ENCODE peak calls at places on chromosomes 2 and 18, in eight cellular contexts. M is SJSA1, N is NT2/D1, O is right lobe of liver, P is cardiac muscle cell, A is left lung, E is GM23248, C is OCI-LY7. I is an unnamed sample. For H3K4me1 and H3K9me3, the result is how much of the 10 kb centered on the place peaks cover.

GRCh38 chr2:147100406-147101035 is 744.3 kb upstream of the ACVR2A start:
- DNase-seq in C (no peak), M (no peak), P (no peak), N (no peak), E (peak), A (no peak), O (no peak), I (no peak)

GRCh38 chr2:200747668-200748618 is 63.8 kb upstream of the BZW1 start:
- DNase-seq in C (no peak), N (no peak), O (peak), M (peak), A (no peak), P (peak), E (no peak), I (no peak)

GRCh38 chr18:11020454-11020853 is 128.9 kb downstream of the PIEZO2 start:
- DNase-seq in C (no peak), O (no peak), P (no peak), N (no peak), E (no peak), M (no peak), A (no peak), I (no peak)

GRCh38 chr2:32375228-32375892 is 18.5 kb downstream of the BIRC6 start:
- DNase-seq in A (no peak), E (no peak), C (no peak), M (no peak), N (peak), O (no peak), P (no peak), I (no peak)

GRCh38 chr2:126736133-126736874 is 80.3 kb downstream of the GYPC start:
- DNase-seq in N (no peak), O (no peak), A (no peak), M (no peak), C (no peak), P (peak), E (no peak), I (no peak)

GRCh38 chr2:71793965-71794364 is 340.6 kb downstream of the DYSF start:
- DNase-seq in C (no peak), M (no peak), P (no peak), E (no peak), O (no peak), A (no peak), N (no peak), I (no peak)

GRCh38 chr2:26002617-26003310 is 20.5 kb upstream of the KIF3C start:
- DNase-seq in M (no peak), P (no peak), O (no peak), C (no peak), A (peak), N (no peak), E (no peak), I (no peak)

GRCh38 chr18:63831080-63831788 is 56.0 kb downstream of the SERPINB7 start:
- DNase-seq in A (no peak), P (peak), M (no peak), E (peak), N (no peak), C (no peak), O (no peak), I (no peak)

GRCh38 chr2:34096552-34097171 is 497.6 kb upstream of the FAM98A start:
- DNase-seq in C (peak), E (peak), A (no peak), P (peak), M (peak), O (peak), N (peak), I (peak)

GRCh38 chr2:191565647-191566198 is 112.2 kb upstream of the NABP1 start:
- DNase-seq in E (no peak), O (no peak), N (no peak), P (peak), A (no peak), M (no peak), C (no peak), I (no peak)

GRCh38 chr2:235347691-235348090 is 146.2 kb upstream of the AGAP1 start:
- DNase-seq in A (no peak), E (peak), P (peak), O (no peak), N (no peak), C (no peak), M (peak), I (no peak)

GRCh38 chr2:15874311-15874710 is 66.0 kb upstream of the MYCN start:
- DNase-seq in O (no peak), N (no peak), M (no peak), A (no peak), C (no peak), E (no peak), P (no peak), I (no peak)

GRCh38 chr2:177717831-177718618 is 325.5 kb downstream of the AGPS start:
- DNase-seq in M (no peak), O (no peak), A (no peak), C (peak), E (peak), N (no peak), P (no peak), I (no peak)

GRCh38 chr2:177675256-177676220 is 283.0 kb downstream of the AGPS start:
- DNase-seq in P (no peak), A (no peak), C (no peak), O (no peak), M (no peak), E (no peak), N (no peak), I (peak)

GRCh38 chr2:20349457-20350034 is 1.1 kb downstream of the PUM2 start:
- DNase-seq in N (no peak), E (peak), O (no peak), A (no peak), P (no peak), M (no peak), C (peak), I (no peak)

GRCh38 chr2:168564641-168565040 is 108.6 kb downstream of the CERS6 start:
- DNase-seq in A (no peak), E (no peak), N (no peak), P (no peak), O (no peak), M (no peak), C (no peak), I (no peak)

GRCh38 chr2:205749078-205749477 is 66.8 kb downstream of the NRP2 start:
- DNase-seq in N (no peak), P (no peak), C (no peak), M (no peak), O (no peak), E (no peak), A (no peak), I (no peak)

GRCh38 chr2:35365859-35366258 is 989.7 kb upstream of the CRIM1 start:
- DNase-seq in O (no peak), C (no peak), E (peak), N (no peak), A (no peak), P (no peak), M (no peak), I (no peak)

GRCh38 chr18:46497129-46497528 is 159.9 kb downstream of the LOXHD1 start:
- DNase-seq in N (peak), P (peak), E (peak), C (peak), M (no peak), A (no peak), O (no peak), I (peak)

GRCh38 chr18:39647627-39648502 is 2082.3 kb upstream of the CELF4 start:
- DNase-seq in P (peak), C (no peak), E (peak), O (no peak), A (no peak), N (no peak), M (no peak), I (peak)

GRCh38 chr2:96913398-96914202 is 43.7 kb upstream of the SEMA4C start:
- DNase-seq in E (no peak), C (no peak), A (no peak), M (no peak), O (no peak), N (no peak), P (no peak), I (no peak)

GRCh38 chr2:33033524-33034150 is 86.9 kb downstream of the LTBP1 start:
- DNase-seq in E (peak), M (no peak), A (no peak), P (peak), N (no peak), C (peak), O (no peak), I (no peak)

GRCh38 chr18:59685501-59685900 is 11.7 kb downstream of the CCBE1 start:
- DNase-seq in M (no peak), C (no peak), P (no peak), E (no peak), N (no peak), O (no peak), A (no peak), I (no peak)

GRCh38 chr2:83103602-83104001 is 1355.5 kb downstream of the SUCLG1 start:
- DNase-seq in N (no peak), P (peak), O (no peak), M (no peak), E (peak), C (no peak), A (no peak), I (no peak)

GRCh38 chr2:175575346-175576258 is 394.1 kb upstream of the ATP5MC3 start:
- DNase-seq in M (no peak), N (no peak), C (no peak), A (no peak), P (no peak), O (no peak), E (no peak), I (no peak)

GRCh38 chr2:234203135-234203984 is 152.9 kb downstream of the SPP2 start:
- DNase-seq in O (no peak), N (no peak), C (no peak), M (peak), P (peak), A (peak), E (peak), I (no peak)

GRCh38 chr18:24060644-24061043 is 46.1 kb downstream of the TTC39C start:
- DNase-seq in P (peak), E (peak), C (no peak), N (no peak), O (no peak), A (no peak), M (no peak), I (no peak)

GRCh38 chr18:42414756-42415454 is 459.9 kb downstream of the PIK3C3 start:
- DNase-seq in O (no peak), P (peak), N (no peak), E (peak), A (no peak), C (no peak), M (peak), I (no peak)

GRCh38 chr2:36253086-36253485 is 102.5 kb upstream of the CRIM1 start:
- DNase-seq in A (no peak), C (no peak), M (no peak), P (no peak), O (no peak), E (no peak), N (no peak), I (no peak)

GRCh38 chr18:23186781-23187180 is 51.5 kb downstream of the CABLES1 start:
- DNase-seq in A (no peak), O (no peak), N (no peak), C (no peak), M (no peak), P (no peak), E (no peak), I (no peak)

GRCh38 chr2:126244937-126245336 is 411.0 kb upstream of the GYPC start:
- DNase-seq in A (peak), E (peak), M (no peak), P (peak), N (peak), C (peak), O (peak), I (peak)

GRCh38 chr2:195343942-195344530 is 313.0 kb upstream of the SLC39A10 start:
- DNase-seq in O (no peak), P (no peak), E (peak), M (no peak), C (no peak), A (no peak), N (no peak), I (no peak)

GRCh38 chr2:137333386-137333972 is 568.1 kb downstream of the THSD7B start:
- DNase-seq in A (no peak), C (no peak), O (no peak), E (peak), M (no peak), P (no peak), N (no peak), I (no peak)

GRCh38 chr2:1538663-1539062 is 125.4 kb downstream of the TPO start:
- DNase-seq in M (peak), P (peak), N (peak), E (peak), O (no peak), A (peak), C (no peak), I (peak)

GRCh38 chr18:46158498-46158897 is 54.3 kb downstream of the HAUS1 start:
- DNase-seq in O (no peak), N (no peak), C (no peak), E (peak), P (peak), M (peak), A (no peak), I (no peak)

GRCh38 chr18:36365836-36366775 is 68.6 kb downstream of the FHOD3 start:
- DNase-seq in P (no peak), O (no peak), N (no peak), A (no peak), M (no peak), C (no peak), E (no peak), I (no peak)

GRCh38 chr18:34729264-34729663 is 19.2 kb downstream of the DTNA start:
- DNase-seq in P (peak), M (no peak), A (no peak), N (peak), E (peak), C (peak), O (no peak), I (peak)

GRCh38 chr2:128549646-128550260 is 231.1 kb upstream of the HS6ST1 start:
- DNase-seq in A (no peak), O (no peak), E (no peak), M (peak), P (no peak), N (no peak), C (no peak), I (no peak)
- H3K4me3 ChIP-seq in A (no peak), O (no peak), E (no peak), M (no peak), P (no peak), N (no peak), C (no peak), I (no peak)

GRCh38 chr2:46984034-46984433 is 68.4 kb upstream of the MCFD2 start:
- DNase-seq in A (no peak), N (no peak), C (peak), P (no peak), O (no peak), M (no peak), E (no peak), I (no peak)
- H3K4me1 ChIP-seq in A (under half), N (under half), C (half or more), P (under half), O (under half), M (under half), E (under half), I (under half)

GRCh38 chr2:81658227-81658626 is 1353.7 kb upstream of the LRRTM1 start:
- DNase-seq in E (peak), O (no peak), N (no peak), A (no peak), C (no peak), P (no peak), M (no peak), I (no peak)
- H3K9me3 ChIP-seq in E (under half), O (under half), N (under half), A (under half), C (under half), P (under half), M (under half), I (under half)

GRCh38 chr2:140256080-140256479 is 1475.9 kb upstream of the NXPH2 start:
- DNase-seq in O (no peak), P (peak), N (no peak), M (no peak), E (peak), C (no peak), A (no peak), I (no peak)
- H3K4me3 ChIP-seq in O (no peak), P (no peak), N (no peak), M (no peak), E (no peak), C (no peak), A (no peak), I (no peak)

GRCh38 chr2:181458881-181459280 is 1.7 kb downstream of the ITGA4 start:
- DNase-seq in O (no peak), P (no peak), E (no peak), M (no peak), N (no peak), A (no peak), C (no peak), I (no peak)

GRCh38 chr2:181461056-181461630 is 4.0 kb downstream of the ITGA4 start:
- DNase-seq in E (no peak), O (no peak), M (no peak), P (no peak), A (no peak), C (peak), N (no peak), I (no peak)

GRCh38 chr2:181463573-181463972 is 6.4 kb downstream of the ITGA4 start:
- DNase-seq in P (no peak), C (no peak), N (no peak), E (no peak), O (no peak), M (no peak), A (no peak), I (no peak)

GRCh38 chr2:181459646-181460045 is 2.5 kb downstream of the ITGA4 start:
- DNase-seq in M (no peak), N (no peak), C (no peak), E (peak), O (no peak), P (peak), A (no peak), I (no peak)

GRCh38 chr2:181462032-181462431 is 4.8 kb downstream of the ITGA4 start:
- DNase-seq in M (no peak), O (no peak), N (no peak), C (no peak), A (no peak), P (peak), E (no peak), I (no peak)
- H3K4me1 ChIP-seq in M (under half), O (under half), N (under half), C (under half), A (under half), P (under half), E (under half), I (under half)

GRCh38 chr2:118340103-118340502 is 251.8 kb downstream of the INSIG2 start:
- DNase-seq in A (no peak), E (no peak), N (no peak), P (no peak), O (no peak), M (no peak), C (no peak), I (no peak)

GRCh38 chr2:118339386-118339785 is 251.1 kb downstream of the INSIG2 start:
- DNase-seq in O (no peak), C (no peak), N (no peak), A (no peak), P (no peak), E (no peak), M (no peak), I (no peak)
- H3K9me3 ChIP-seq in O (under half), C (under half), N (under half), A (under half), P (under half), E (under half), M (under half), I (under half)

GRCh38 chr18:6741290-6741689 is 11.8 kb downstream of the ARHGAP28 start:
- DNase-seq in O (no peak), M (peak), P (peak), N (no peak), E (peak), C (no peak), A (peak), I (no peak)
- H3K4me3 ChIP-seq in O (no peak), M (no peak), P (no peak), N (no peak), E (peak), C (no peak), A (no peak), I (no peak)

DNA sequence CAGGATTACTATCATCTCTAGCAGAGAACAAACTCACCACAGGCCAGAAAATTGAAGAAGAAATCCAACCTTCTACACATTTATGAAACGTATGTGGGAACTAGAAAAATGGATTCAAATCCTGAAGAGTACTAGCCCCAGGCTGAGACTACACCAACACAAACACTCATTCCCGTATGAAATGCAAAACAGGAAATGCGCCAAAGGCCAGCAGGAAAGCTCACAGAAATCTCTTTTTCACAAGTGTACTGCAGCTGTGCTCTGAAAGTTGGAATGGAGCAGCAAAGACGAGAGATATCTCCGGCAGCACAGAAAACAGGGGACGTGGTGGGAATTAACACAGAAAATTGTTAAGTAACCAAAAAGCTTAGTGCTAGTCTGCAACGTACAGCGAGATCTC is 913.5 kb downstream of the TDRD15 start:
- DNase-seq in N (no peak), O (no peak), M (no peak), A (no peak), C (no peak), P (peak), E (no peak), I (no peak)
- H3K4me1 ChIP-seq in N (under half), O (under half), M (under half), A (under half), C (under half), P (under half), E (under half), I (under half)

DNA sequence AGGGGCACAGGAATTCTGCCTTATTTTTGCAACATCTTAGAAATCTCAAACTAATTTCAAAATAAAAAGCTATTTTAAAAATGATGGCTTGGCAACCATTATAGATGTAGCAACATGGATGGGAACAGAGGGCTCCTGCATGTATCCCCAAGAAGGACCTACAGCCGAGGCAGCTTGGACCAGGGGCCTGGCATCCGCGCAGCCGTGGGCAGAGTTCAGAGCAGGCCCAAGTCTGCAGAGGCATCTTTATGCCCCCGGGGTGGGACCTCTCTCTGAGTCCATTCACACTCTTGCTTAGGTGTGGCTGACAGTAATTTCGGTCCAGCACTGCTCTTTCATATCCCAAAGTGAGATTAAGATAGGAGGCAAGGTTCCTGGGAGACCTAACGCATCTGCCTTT is 425.8 kb upstream of the MYT1L start:
- DNase-seq in C (no peak), N (no peak), E (no peak), P (no peak), O (no peak), A (no peak), M (no peak), I (no peak)
- H3K9me3 ChIP-seq in C (under half), N (under half), E (under half), P (under half), O (under half), A (under half), M (under half), I (under half)

DNA sequence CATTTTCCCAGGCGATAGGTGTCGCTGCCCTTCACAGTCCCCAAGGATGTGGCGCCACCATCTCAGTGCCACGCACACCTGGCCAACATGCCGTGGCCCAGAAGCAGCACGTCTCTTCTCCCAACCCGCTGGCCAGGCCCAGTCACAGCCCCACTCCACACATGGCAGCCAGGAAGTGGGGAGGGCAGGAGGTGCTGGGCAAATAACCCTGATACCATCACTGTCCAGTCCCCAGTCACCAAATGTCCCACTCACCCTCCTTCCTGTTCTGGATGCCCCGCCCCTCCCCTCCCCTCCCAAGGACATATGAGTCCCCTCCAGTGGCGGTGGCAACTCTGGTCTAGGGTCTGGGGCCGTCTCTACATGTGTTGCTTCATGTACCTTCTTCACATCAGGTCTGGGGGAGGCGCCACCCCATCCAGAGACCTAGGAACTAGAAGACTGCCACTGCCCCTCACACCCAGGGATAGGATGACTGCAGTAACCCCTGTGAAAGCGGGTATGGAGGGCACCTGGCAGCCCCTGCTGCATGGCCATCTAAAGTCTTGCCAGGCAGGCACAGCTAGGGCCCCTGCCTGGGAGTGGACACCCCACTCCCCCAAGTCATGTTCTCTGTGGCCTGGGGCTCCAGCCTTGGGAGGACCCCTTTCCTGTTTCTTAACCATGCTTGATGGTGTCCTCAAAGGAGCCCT is 7.3 kb upstream of the CAPN10 start:
- DNase-seq in P (no peak), E (no peak), O (no peak), N (no peak), A (no peak), M (no peak), C (no peak), I (no peak)
- H3K4me3 ChIP-seq in P (no peak), E (no peak), O (no peak), N (no peak), A (no peak), M (no peak), C (no peak), I (no peak)